ENCODE peak calls at places on chromosomes 1 and 21, in eight cellular contexts. D, T, K, J, W, L, Y and F are unnamed samples.

GRCh38 chr1:225919906-225920305 is 4.1 kb downstream of the PYCR2 start:
- DNase-seq in J (peak), W (peak), T (peak), K (peak), Y (peak), L (peak), D (no peak), F (no peak)

GRCh38 chr21:34181418-34181817 is 108.0 kb downstream of the MRPS6 start:
- DNase-seq in K (no peak), Y (no peak), W (no peak), D (no peak), L (peak), J (no peak), T (no peak), F (no peak)

GRCh38 chr1:234413975-234414374 is 40.7 kb downstream of the COA6 start:
- DNase-seq in D (no peak), W (no peak), Y (no peak), K (no peak), T (no peak), L (no peak), J (no peak), F (no peak)

GRCh38 chr1:36872126-36872754 is 162.1 kb downstream of the GRIK3 start:
- DNase-seq in Y (no peak), L (peak), K (peak), D (no peak), T (no peak), W (no peak), J (no peak), F (no peak)

GRCh38 chr1:45552309-45552708 is 1.7 kb downstream of the AKR1A1 start:
- DNase-seq in T (peak), W (no peak), D (no peak), Y (peak), L (no peak), J (peak), K (peak), F (no peak)

GRCh38 chr1:234619071-234619480 is 9.1 kb upstream of the IRF2BP2 start:
- DNase-seq in T (no peak), W (no peak), Y (no peak), L (no peak), K (no peak), D (no peak), J (no peak), F (no peak)

GRCh38 chr1:94345148-94345721 is 73.0 kb upstream of the ABCD3 start:
- DNase-seq in K (no peak), L (no peak), T (no peak), W (no peak), D (no peak), Y (no peak), J (no peak), F (no peak)

GRCh38 chr1:42311138-42311537 is 23.9 kb downstream of the FOXJ3 start:
- DNase-seq in D (no peak), W (no peak), K (no peak), Y (no peak), J (no peak), T (no peak), L (no peak), F (no peak)

GRCh38 chr1:239389703-239390102 is 3.3 kb downstream of the CHRM3 start:
- DNase-seq in D (no peak), L (no peak), T (peak), W (no peak), Y (no peak), K (no peak), J (no peak), F (no peak)

GRCh38 chr1:77900687-77901293 is 12.4 kb downstream of the NEXN start:
- DNase-seq in Y (peak), K (peak), J (peak), L (no peak), D (no peak), T (peak), W (no peak), F (peak)

GRCh38 chr1:244713329-244713728 is 60.4 kb downstream of the DESI2 start:
- DNase-seq in W (no peak), Y (no peak), T (no peak), L (no peak), D (no peak), J (no peak), K (no peak), F (no peak)

GRCh38 chr1:213982814-213983588 is 4.8 kb upstream of the PROX1 start:
- DNase-seq in W (no peak), K (no peak), L (no peak), Y (no peak), D (no peak), T (peak), J (no peak), F (no peak)
- TF ChIP-seq POLR2A in W (no peak), K (no peak), L (no peak), Y (no peak), D (no peak), T (peak), J (no peak), F (no peak)

GRCh38 chr1:240843798-240844197 is 231.8 kb upstream of the GREM2 start:
- DNase-seq in Y (no peak), W (no peak), T (no peak), J (no peak), L (no peak), D (no peak), K (no peak), F (no peak)
- TF ChIP-seq POLR2A in Y (no peak), W (no peak), T (no peak), J (no peak), L (no peak), D (no peak), K (no peak), F (no peak)

DNA sequence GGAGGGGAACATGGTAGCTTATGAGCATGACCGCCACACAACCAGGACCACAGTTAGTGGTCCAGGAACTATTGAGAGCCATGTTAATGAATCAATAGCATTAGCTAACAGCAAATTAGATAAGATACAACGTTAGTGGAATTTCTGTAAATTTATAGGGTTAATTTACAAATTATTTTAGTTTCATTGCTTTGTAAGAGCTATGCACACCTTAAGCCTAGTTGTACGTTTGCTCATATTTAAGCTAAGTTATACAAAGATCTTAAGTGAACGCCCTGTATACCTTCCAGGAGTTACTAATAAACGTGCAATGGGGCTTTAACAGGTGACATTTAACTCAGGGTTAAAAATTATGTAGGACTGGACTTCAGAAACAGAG is 749 bp downstream of the EXOSC10 start:
- DNase-seq in K (no peak), W (no peak), T (no peak), L (no peak), J (no peak), D (no peak), Y (no peak), F (no peak)
- TF ChIP-seq POLR2A in K (no peak), W (no peak), T (no peak), L (no peak), J (no peak), D (no peak), Y (no peak), F (no peak)

GRCh38 chr1:248838357-248839167 is 538 bp downstream of the ZNF672 start:
- DNase-seq in L (peak), T (peak), Y (peak), D (peak), W (peak), K (peak), J (peak), F (peak)
- TF ChIP-seq POLR2A in L (no peak), T (peak), Y (no peak), D (peak), W (peak), K (peak), J (peak), F (peak)

GRCh38 chr1:187638733-187639132 is 810.0 kb downstream of the PLA2G4A start:
- DNase-seq in T (no peak), K (no peak), L (no peak), W (no peak), Y (no peak), J (no peak), D (no peak), F (no peak)

GRCh38 chr1:187641015-187641414 is 812.3 kb downstream of the PLA2G4A start:
- DNase-seq in K (no peak), Y (no peak), T (no peak), D (no peak), W (no peak), J (no peak), L (no peak), F (no peak)

GRCh38 chr1:187646536-187647128 is 817.9 kb downstream of the PLA2G4A start:
- DNase-seq in J (no peak), L (no peak), K (no peak), T (no peak), Y (no peak), W (no peak), D (no peak), F (no peak)

GRCh38 chr1:187641907-187642306 is 813.2 kb downstream of the PLA2G4A start:
- DNase-seq in Y (no peak), J (no peak), W (no peak), L (no peak), T (no peak), D (no peak), K (no peak), F (no peak)

DNA sequence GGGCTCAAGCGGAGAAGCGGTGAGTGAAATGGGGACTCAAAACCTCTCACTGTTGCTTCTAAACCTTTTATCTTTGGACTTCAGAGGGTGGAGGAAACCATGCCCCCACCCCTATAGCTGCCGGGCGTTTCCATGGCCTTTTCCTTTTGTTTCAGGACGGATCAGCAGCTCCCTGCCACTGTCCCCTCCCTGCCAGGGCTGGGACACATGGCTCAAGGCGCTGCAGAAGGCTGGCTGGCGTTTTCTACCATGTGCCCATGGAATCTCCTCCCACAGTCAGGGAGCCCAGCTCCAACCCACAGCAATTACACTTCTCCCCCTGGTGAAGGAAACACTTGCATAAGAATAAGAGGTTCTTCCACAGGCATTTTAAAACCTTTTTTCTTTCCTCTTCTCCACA is 812.7 kb downstream of the PLA2G4A start:
- DNase-seq in K (no peak), L (no peak), J (no peak), T (no peak), D (no peak), Y (no peak), W (no peak), F (no peak)
- TF ChIP-seq POLR2A in K (no peak), L (no peak), J (no peak), T (no peak), D (no peak), Y (no peak), W (no peak), F (no peak)

DNA sequence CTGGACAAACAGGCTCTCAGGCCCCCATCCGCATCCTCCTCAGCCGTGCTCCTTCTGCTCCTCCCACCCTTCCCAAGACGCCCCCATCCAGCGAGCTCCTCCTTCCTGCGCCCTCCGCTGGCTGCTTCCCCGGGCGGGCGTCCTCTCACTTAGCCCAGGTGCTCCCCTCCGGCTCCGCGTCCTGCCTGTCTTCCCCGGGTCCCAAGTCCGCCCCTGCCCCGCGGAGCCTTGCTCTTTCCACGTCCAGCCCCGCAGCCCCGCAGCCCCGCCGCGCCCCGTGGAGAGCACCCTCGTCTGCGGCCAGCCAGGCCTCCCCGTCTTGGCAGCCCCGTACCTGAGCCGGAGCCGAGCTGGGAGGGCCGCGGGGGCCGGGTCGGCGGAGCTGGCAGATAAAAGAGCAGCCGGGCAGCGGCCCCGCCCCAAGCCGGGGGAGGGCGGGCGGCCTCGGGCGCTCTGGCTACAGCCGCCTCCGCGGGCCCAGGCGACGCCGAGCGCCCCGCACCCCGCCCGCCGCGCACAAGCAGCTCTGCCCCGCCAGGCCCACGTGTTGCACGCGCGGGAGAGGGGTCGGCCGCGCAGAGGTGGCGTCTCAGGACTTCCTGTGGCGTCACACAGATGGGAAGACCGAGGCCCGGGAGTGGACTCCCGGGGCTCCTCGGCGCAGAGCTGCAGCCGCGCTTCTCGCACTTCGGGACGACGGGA is at the start of gene PAQR7:
- DNase-seq in K (peak), L (peak), T (peak), Y (peak), D (peak), J (peak), W (peak), F (no peak)
- TF ChIP-seq POLR2A in K (peak), L (no peak), T (peak), Y (peak), D (no peak), J (peak), W (peak), F (no peak)